ENCODE peak calls at places on chromosomes 4 and X, in five cellular contexts. One of them, this sample, is unnamed.
A peak's percentile ranks its signal among the peaks of the same experiment; 100 is the strongest.

GRCh38 chr4:143699331-143700059 is 980 bp downstream of the FREM3 start:
- DNase-seq in ovary: no peak
- DNase-seq in IMR-90: no peak
- DNase-seq in lower leg skin: no peak
- DNase-seq in stomach: no peak
- DNase-seq in this sample: no peak

GRCh38 chr4:153933851-153934688 is 145.2 kb upstream of the SFRP2 start:
- DNase-seq in ovary: no peak
- DNase-seq in lower leg skin: no peak
- DNase-seq in IMR-90: no peak
- DNase-seq in stomach: no peak
- DNase-seq in this sample: no peak

GRCh38 chr4:152778656-152779512 is 646 bp downstream of the TIGD4 start:
- DNase-seq in lower leg skin: peak; percentile 87
- DNase-seq in IMR-90: peak; percentile 3
- DNase-seq in ovary: peak; percentile 39
- DNase-seq in stomach: peak; percentile 36
- DNase-seq in this sample: no peak

GRCh38 chr4:61915501-61915900 is 715.4 kb downstream of the ADGRL3 start:
- DNase-seq in ovary: no peak
- DNase-seq in stomach: no peak
- DNase-seq in IMR-90: no peak
- DNase-seq in lower leg skin: no peak
- DNase-seq in this sample: no peak

GRCh38 chr4:1347410-1347864 is 429 bp downstream of the UVSSA start:
- DNase-seq in IMR-90: peak; percentile 82
- DNase-seq in lower leg skin: peak; percentile 95
- DNase-seq in ovary: peak; percentile 87
- DNase-seq in stomach: peak; percentile 72
- DNase-seq in this sample: peak; percentile 22

GRCh38 chrX:38939067-38939466 is 137.8 kb downstream of the MID1IP1 start:
- DNase-seq in IMR-90: peak; percentile 55
- DNase-seq in stomach: no peak
- DNase-seq in lower leg skin: no peak
- DNase-seq in ovary: no peak
- DNase-seq in this sample: peak; percentile 41

GRCh38 chr4:2263701-2264321 is 1.9 kb upstream of the MXD4 start:
- DNase-seq in IMR-90: no peak
- DNase-seq in lower leg skin: no peak
- DNase-seq in ovary: peak; percentile 37
- DNase-seq in stomach: no peak
- DNase-seq in this sample: no peak

GRCh38 chr4:142519342-142519741 is 326.8 kb downstream of the INPP4B start:
- DNase-seq in ovary: no peak
- DNase-seq in IMR-90: peak; percentile 10
- DNase-seq in lower leg skin: no peak
- DNase-seq in stomach: no peak
- DNase-seq in this sample: no peak

GRCh38 chr4:81751531-81752291 is 280.0 kb upstream of the RASGEF1B start:
- DNase-seq in ovary: no peak
- DNase-seq in IMR-90: no peak
- DNase-seq in stomach: no peak
- DNase-seq in lower leg skin: no peak
- DNase-seq in this sample: no peak

GRCh38 chrX:134572816-134573682 is 85.2 kb downstream of the PLAC1 start:
- DNase-seq in stomach: no peak
- DNase-seq in IMR-90: peak; percentile 48
- DNase-seq in ovary: no peak
- DNase-seq in lower leg skin: no peak
- DNase-seq in this sample: no peak

GRCh38 chrX:18874560-18875255 is 109.2 kb downstream of the PHKA2 start:
- DNase-seq in IMR-90: no peak
- DNase-seq in lower leg skin: peak; percentile 74
- DNase-seq in stomach: no peak
- DNase-seq in ovary: no peak
- DNase-seq in this sample: no peak

GRCh38 chrX:103212749-103213457 is 2.0 kb upstream of the BEX4 start:
- DNase-seq in lower leg skin: no peak
- DNase-seq in IMR-90: no peak
- DNase-seq in ovary: no peak
- DNase-seq in stomach: no peak
- DNase-seq in this sample: no peak

GRCh38 chrX:136141569-136141968 is 5.8 kb upstream of the FHL1 start:
- DNase-seq in stomach: no peak
- DNase-seq in lower leg skin: no peak
- DNase-seq in ovary: no peak
- DNase-seq in IMR-90: no peak
- DNase-seq in this sample: no peak

GRCh38 chr4:19592391-19592790 is 659.3 kb upstream of the SLIT2 start:
- DNase-seq in stomach: no peak
- DNase-seq in IMR-90: peak; percentile 42
- DNase-seq in ovary: no peak
- DNase-seq in lower leg skin: no peak
- DNase-seq in this sample: no peak

GRCh38 chr4:185416955-185417354 is 8.8 kb downstream of the UFSP2 start:
- DNase-seq in IMR-90: no peak
- DNase-seq in stomach: no peak
- DNase-seq in ovary: no peak
- DNase-seq in lower leg skin: no peak
- DNase-seq in this sample: no peak

DNA sequence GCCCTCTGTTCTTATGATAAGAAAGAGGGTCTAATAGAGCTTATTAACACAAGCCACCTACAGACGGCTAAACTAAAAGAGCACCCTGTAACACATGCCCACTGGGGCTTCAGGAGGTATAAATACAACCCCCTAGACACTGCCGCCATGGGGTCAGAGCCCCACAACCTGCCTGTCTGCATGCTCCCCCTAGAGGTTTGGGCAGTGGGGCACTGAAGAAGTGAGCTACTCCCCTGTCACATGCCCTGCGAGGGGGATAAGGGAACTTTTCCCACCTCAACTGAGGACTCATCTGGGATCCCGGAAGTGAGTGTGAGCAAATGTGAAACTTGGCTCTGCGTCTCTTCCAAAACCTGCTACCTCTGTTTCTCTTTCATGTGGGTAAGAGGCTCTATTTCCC is 334.5 kb downstream of the ADAM29 start:
- DNase-seq in IMR-90: no peak
- DNase-seq in ovary: no peak
- DNase-seq in lower leg skin: peak; percentile 34
- DNase-seq in stomach: no peak
- DNase-seq in this sample: no peak
- TF ChIP-seq CTCF in IMR-90: no peak
- TF ChIP-seq CTCF in ovary: no peak
- TF ChIP-seq CTCF in lower leg skin: no peak
- TF ChIP-seq CTCF in stomach: no peak
- TF ChIP-seq CTCF in this sample: no peak

DNA sequence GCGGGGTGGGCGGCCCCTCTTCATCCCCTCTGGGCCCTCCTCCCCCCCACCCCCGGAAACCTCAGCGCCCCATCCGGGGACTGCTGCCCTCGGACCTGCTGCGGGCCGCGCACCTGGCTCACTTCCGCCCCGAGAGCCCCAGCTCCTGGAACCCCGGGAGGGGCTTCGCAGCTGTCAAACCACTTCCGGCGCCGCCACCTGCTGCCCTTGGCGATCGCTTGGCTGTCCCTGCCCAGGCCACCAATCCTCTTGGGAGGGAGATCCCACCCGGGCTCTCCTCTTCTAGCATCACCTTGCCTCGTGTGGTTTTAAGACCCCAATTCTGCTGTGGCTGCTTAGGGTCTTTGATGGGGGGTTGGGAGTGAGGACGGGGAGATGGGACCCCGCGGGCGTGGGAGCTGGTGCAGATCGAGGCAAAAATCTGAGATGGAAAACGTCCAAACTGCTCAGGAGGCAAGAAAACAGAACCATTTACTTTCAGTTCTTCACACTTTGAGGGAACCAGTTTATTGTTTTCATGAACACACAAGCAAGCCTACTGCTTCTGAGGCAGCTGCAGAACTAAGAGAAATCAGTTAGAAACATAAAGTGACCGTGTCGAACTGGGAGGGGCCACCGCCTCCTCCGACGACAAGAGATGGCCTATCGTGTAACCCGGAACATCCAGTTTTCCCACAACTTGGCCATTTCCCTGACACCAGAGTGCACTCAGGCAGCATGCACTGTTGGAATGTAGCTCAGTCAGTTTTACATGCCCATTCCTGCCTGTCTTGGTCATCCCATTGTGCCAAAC is 782 bp downstream of the MTMR1 start:
- DNase-seq in lower leg skin: peak; percentile 89
- DNase-seq in IMR-90: peak; percentile 79
- DNase-seq in ovary: peak; percentile 56
- DNase-seq in stomach: peak; percentile 66
- DNase-seq in this sample: peak; percentile 61
- TF ChIP-seq POLR2A in lower leg skin: no peak
- TF ChIP-seq POLR2A in IMR-90: peak; percentile 78
- TF ChIP-seq POLR2A in ovary: no peak
- TF ChIP-seq POLR2A in stomach: no peak
- TF ChIP-seq POLR2A in this sample: no peak

GRCh38 chrX:54093159-54093558 is 48.9 kb upstream of the PHF8 start:
- DNase-seq in stomach: no peak
- DNase-seq in lower leg skin: no peak
- DNase-seq in IMR-90: no peak
- DNase-seq in ovary: no peak
- DNase-seq in this sample: no peak

GRCh38 chrX:54089191-54089590 is 44.9 kb upstream of the PHF8 start:
- DNase-seq in IMR-90: no peak
- DNase-seq in lower leg skin: no peak
- DNase-seq in stomach: no peak
- DNase-seq in ovary: no peak
- DNase-seq in this sample: no peak

GRCh38 chrX:54085666-54086065 is 41.4 kb upstream of the PHF8 start:
- DNase-seq in stomach: no peak
- DNase-seq in IMR-90: no peak
- DNase-seq in ovary: no peak
- DNase-seq in lower leg skin: no peak
- DNase-seq in this sample: no peak

GRCh38 chrX:54090880-54091279 is 46.6 kb upstream of the PHF8 start:
- DNase-seq in stomach: no peak
- DNase-seq in lower leg skin: no peak
- DNase-seq in ovary: no peak
- DNase-seq in IMR-90: no peak
- DNase-seq in this sample: no peak

GRCh38 chrX:54087661-54088060 is 43.4 kb upstream of the PHF8 start:
- DNase-seq in IMR-90: no peak
- DNase-seq in stomach: no peak
- DNase-seq in lower leg skin: no peak
- DNase-seq in ovary: no peak
- DNase-seq in this sample: no peak
- TF ChIP-seq CTCF in IMR-90: no peak
- TF ChIP-seq CTCF in stomach: no peak
- TF ChIP-seq CTCF in lower leg skin: no peak
- TF ChIP-seq CTCF in ovary: no peak
- TF ChIP-seq CTCF in this sample: no peak

GRCh38 chr4:158673633-158674032 is 1.5 kb downstream of the ETFDH start:
- DNase-seq in ovary: no peak
- DNase-seq in lower leg skin: no peak
- DNase-seq in stomach: no peak
- DNase-seq in IMR-90: no peak
- DNase-seq in this sample: no peak

GRCh38 chr4:158669310-158669709 is 2.4 kb downstream of the C4orf46 start:
- DNase-seq in ovary: no peak
- DNase-seq in IMR-90: no peak
- DNase-seq in stomach: no peak
- DNase-seq in lower leg skin: no peak
- DNase-seq in this sample: no peak

GRCh38 chr4:158671915-158672806 is at the start of gene ETFDH:
- DNase-seq in stomach: peak; percentile 98
- DNase-seq in lower leg skin: peak; percentile 99
- DNase-seq in IMR-90: peak; percentile 99
- DNase-seq in ovary: peak; percentile 99
- DNase-seq in this sample: peak; percentile 97

GRCh38 chr4:158671665-158671914 is at the start of gene C4orf46:
- DNase-seq in IMR-90: no peak
- DNase-seq in lower leg skin: no peak
- DNase-seq in ovary: no peak
- DNase-seq in stomach: no peak
- DNase-seq in this sample: no peak

DNA sequence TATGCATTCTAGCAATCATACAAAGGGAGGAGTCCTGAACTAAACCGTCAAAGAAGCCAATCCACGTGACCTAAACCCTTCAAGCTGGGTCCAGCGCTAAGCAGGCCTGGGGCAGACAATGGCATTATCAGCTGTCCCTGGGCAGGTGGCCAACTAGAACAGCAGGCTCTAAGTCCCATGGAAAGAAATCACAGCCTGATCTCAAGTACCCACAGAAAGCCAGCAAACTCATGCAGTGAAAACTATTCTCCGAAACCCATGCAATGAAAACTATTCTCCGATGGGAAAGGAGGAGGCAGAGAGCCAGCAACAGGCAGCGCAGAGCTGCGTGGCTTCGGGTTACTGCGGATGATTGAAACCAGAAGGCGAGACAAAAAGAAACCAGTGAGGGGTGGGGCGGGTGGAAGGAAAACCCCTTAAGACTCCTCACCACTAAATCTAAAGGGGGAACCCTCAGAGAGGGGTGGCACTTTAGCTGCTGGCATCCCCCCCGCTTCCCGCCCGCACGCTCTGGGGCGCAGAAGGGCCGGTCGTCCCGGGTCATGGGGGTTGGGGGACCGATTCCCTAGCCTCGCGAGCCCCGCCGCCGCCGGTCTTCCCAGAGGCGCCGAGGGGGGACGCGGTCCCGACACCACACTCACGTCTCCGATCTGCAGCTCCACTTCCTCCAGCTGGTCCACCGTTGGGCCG is 567 bp downstream of the C4orf46 start:
- DNase-seq in stomach: peak; percentile 76
- DNase-seq in ovary: peak; percentile 73
- DNase-seq in lower leg skin: no peak
- DNase-seq in IMR-90: peak; percentile 76
- DNase-seq in this sample: peak; percentile 64
- TF ChIP-seq POLR2A in stomach: no peak
- TF ChIP-seq POLR2A in ovary: no peak
- TF ChIP-seq POLR2A in lower leg skin: no peak
- TF ChIP-seq POLR2A in IMR-90: no peak
- TF ChIP-seq POLR2A in this sample: no peak

DNA sequence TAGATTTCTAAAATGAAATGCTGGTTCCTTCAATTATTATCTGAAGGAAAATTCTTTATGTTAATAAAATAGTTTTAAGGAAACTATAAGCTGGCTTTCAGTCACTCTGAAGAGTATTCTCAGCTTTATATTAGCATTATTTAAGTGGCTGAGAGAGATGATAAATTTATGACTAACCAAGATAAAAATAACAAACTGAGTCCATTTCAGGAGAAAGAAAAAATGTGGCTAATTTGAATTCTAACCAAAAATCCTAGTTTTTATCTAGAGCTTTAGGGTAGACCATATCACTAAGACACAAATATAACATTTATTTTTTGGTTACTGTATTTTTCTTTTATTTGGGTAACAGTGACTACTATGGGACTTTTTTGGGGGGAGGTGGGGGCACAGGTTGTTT is 59.4 kb upstream of the NAP1L5 start:
- DNase-seq in ovary: no peak
- DNase-seq in stomach: no peak
- DNase-seq in IMR-90: peak; percentile 34
- DNase-seq in lower leg skin: no peak
- DNase-seq in this sample: no peak
- TF ChIP-seq CTCF in ovary: no peak
- TF ChIP-seq CTCF in stomach: no peak
- TF ChIP-seq CTCF in IMR-90: no peak
- TF ChIP-seq CTCF in lower leg skin: no peak
- TF ChIP-seq CTCF in this sample: no peak

GRCh38 chr4:4541661-4542570 is at the start of gene STX18:
- DNase-seq in stomach: peak; percentile 90
- DNase-seq in lower leg skin: peak; percentile 96
- DNase-seq in IMR-90: peak; percentile 83
- DNase-seq in ovary: peak; percentile 91
- DNase-seq in this sample: peak; percentile 67
- TF ChIP-seq POLR2A in stomach: no peak
- TF ChIP-seq POLR2A in lower leg skin: no peak
- TF ChIP-seq POLR2A in IMR-90: peak; percentile 84
- TF ChIP-seq POLR2A in ovary: peak; percentile 64
- TF ChIP-seq POLR2A in this sample: peak; percentile 73

This sample was measured in gastrocnemius medialis.